ENCODE peak calls at places on chromosomes 13 and 19, in ten cellular contexts. B, P, D, U, K, L, G, X, O and W are unnamed samples.

GRCh38 chr13:76245920-76246319 is 609.8 kb downstream of the LMO7 start:
- DNase-seq in B (no peak), P (no peak), D (no peak), U (no peak), K (no peak), L (no peak), G (no peak), X (no peak), O (no peak), W (no peak)

GRCh38 chr19:58154679-58155648 is 4.4 kb upstream of the ZNF329 start:
- DNase-seq in B (peak), P (peak), D (peak), U (peak), K (peak), L (peak), G (peak), X (peak), O (peak), W (peak)

GRCh38 chr19:15871570-15871969 is 26.3 kb downstream of the CYP4F2 start:
- DNase-seq in B (no peak), P (no peak), D (no peak), U (peak), K (no peak), L (no peak), G (no peak), X (no peak), O (no peak), W (peak)

GRCh38 chr13:67950594-67950993 is 720.5 kb upstream of the PCDH9 start:
- DNase-seq in B (no peak), P (no peak), D (no peak), U (no peak), K (no peak), L (no peak), G (no peak), X (no peak), O (no peak), W (no peak)

GRCh38 chr13:78660130-78660857 is 1.3 kb upstream of the OBI1 start:
- DNase-seq in B (no peak), P (peak), D (no peak), U (peak), K (no peak), L (no peak), G (peak), X (no peak), O (no peak), W (no peak)

GRCh38 chr13:60509601-60510386 is 112.8 kb downstream of the TDRD3 start:
- DNase-seq in B (no peak), P (peak), D (no peak), U (no peak), K (no peak), L (no peak), G (no peak), X (no peak), O (no peak), W (no peak)

GRCh38 chr13:113754242-113754641 is 4.8 kb upstream of the TMEM255B start:
- DNase-seq in B (no peak), P (no peak), D (no peak), U (no peak), K (no peak), L (no peak), G (no peak), X (no peak), O (no peak), W (no peak)

GRCh38 chr13:71149498-71150363 is 717.3 kb downstream of the DACH1 start:
- DNase-seq in B (no peak), P (no peak), D (no peak), U (peak), K (no peak), L (no peak), G (no peak), X (no peak), O (peak), W (no peak)

GRCh38 chr13:33281951-33282595 is 3.5 kb downstream of the STARD13 start:
- DNase-seq in B (no peak), P (no peak), D (no peak), U (no peak), K (no peak), L (no peak), G (no peak), X (no peak), O (no peak), W (no peak)

DNA sequence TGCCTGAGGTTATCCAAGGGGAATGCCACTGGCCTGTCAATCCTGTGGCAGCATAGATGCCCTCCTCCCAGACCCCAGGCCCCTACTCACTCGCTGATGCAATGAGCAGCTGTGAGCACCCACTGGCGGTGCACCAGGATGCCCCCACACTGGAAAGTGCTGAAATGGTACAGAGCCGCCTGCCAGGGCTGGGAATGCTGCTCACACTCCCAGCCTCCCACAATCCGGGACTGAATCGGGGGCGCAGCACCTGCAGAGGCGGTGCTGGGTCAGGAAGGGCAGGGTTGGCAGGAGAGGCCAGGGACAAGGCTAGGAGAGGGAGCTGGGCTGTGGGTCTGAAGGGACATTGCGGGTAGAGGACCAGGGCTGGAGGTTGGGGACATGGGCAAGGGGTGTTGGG is 2.0 kb downstream of the KLK1 start:
- DNase-seq in B (no peak), P (no peak), D (no peak), U (peak), K (no peak), L (no peak), G (no peak), X (no peak), O (no peak), W (no peak)
- H3K4me3 ChIP-seq in B (no peak), P (no peak), D (no peak), U (no peak), K (no peak), L (no peak), G (no peak), X (no peak), O (no peak), W (no peak)

DNA sequence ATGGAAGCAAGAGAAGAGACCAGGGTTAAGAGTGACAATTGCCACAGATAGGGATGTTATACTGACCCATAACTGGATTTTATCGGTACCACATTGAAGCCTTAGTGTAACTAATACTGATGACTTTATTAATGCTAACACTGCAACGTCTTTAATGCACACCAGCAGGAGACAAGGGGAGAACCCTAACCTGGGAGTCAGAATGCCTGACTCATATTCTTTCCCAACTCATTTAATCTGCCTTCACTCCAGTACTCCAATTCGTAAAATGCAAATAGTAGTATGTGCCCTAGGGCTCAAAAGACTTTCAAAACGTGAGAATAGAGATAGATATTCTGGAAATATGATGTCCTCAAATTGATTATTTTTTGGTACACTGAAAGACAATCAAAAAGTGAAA is 62.4 kb downstream of the GPC6 start:
- DNase-seq in B (no peak), P (peak), D (no peak), U (no peak), K (no peak), L (no peak), G (no peak), X (no peak), O (no peak), W (no peak)
- TF ChIP-seq CTCF in B (no peak), P (no peak), D (no peak), U (no peak), K (no peak), L (no peak), G (no peak), X (no peak), O (no peak), W (no peak)

GRCh38 chr13:48160879-48161278 is 66.0 kb upstream of the MED4 start:
- DNase-seq in B (peak), P (peak), D (no peak), U (no peak), K (no peak), L (peak), G (peak), X (no peak), O (no peak), W (no peak)
- H3K4me3 ChIP-seq in B (no peak), P (no peak), D (no peak), U (no peak), K (no peak), L (no peak), G (no peak), X (no peak), O (no peak), W (no peak)

GRCh38 chr13:27262546-27262945 is 8.1 kb upstream of the RASL11A start:
- DNase-seq in B (no peak), P (no peak), D (no peak), U (no peak), K (no peak), L (no peak), G (no peak), X (no peak), O (no peak), W (no peak)

GRCh38 chr13:27264648-27265047 is 6.0 kb upstream of the RASL11A start:
- DNase-seq in B (no peak), P (no peak), D (no peak), U (no peak), K (no peak), L (no peak), G (no peak), X (no peak), O (no peak), W (no peak)

GRCh38 chr13:27266937-27267336 is 3.7 kb upstream of the RASL11A start:
- DNase-seq in B (no peak), P (peak), D (no peak), U (no peak), K (no peak), L (no peak), G (no peak), X (no peak), O (no peak), W (no peak)

GRCh38 chr13:27263438-27263837 is 7.2 kb upstream of the RASL11A start:
- DNase-seq in B (no peak), P (no peak), D (no peak), U (no peak), K (no peak), L (no peak), G (no peak), X (no peak), O (no peak), W (no peak)

DNA sequence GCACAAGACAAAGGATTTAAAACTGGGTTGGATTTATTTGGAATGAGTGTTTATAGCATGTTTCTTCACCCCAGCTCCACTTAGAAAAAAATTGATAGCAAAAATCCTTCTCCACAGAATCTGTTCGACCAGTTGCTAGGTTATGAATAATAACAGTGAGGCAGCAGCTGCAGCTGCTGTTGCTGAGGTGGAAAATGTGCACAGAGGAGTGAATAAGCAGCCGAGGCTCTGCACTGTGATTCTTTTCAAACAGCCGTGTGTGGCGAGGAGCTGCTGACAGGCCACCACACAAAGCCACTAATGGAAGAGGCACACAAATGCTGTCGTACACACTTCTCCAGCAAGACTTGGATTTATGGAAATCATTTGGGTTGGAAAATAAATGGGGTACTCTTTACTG is 6.4 kb upstream of the RASL11A start:
- DNase-seq in B (no peak), P (peak), D (peak), U (peak), K (no peak), L (no peak), G (no peak), X (peak), O (no peak), W (no peak)
- TF ChIP-seq CTCF in B (no peak), P (no peak), D (no peak), U (no peak), K (no peak), L (no peak), G (no peak), X (no peak), O (no peak), W (no peak)

GRCh38 chr13:80235131-80235530 is 105.8 kb downstream of the SPRY2 start:
- DNase-seq in B (peak), P (peak), D (no peak), U (peak), K (no peak), L (no peak), G (no peak), X (no peak), O (no peak), W (no peak)
- H3K4me3 ChIP-seq in B (no peak), P (no peak), D (no peak), U (no peak), K (no peak), L (peak), G (no peak), X (no peak), O (no peak), W (no peak)